ENCODE peak calls at places on chromosomes 7 and 10, in eight cellular contexts. V is GM23338, B is GM23248, Z is AG09309, A is aorta, U is neuronal stem cell, F is cardiac muscle cell, T is spleen. G is an unnamed sample.

GRCh38 chr7:116588225-116588624 is 63.4 kb downstream of the CAV1 start:
- DNase-seq in V (peak; percentile 17), B (peak; percentile 88), Z (peak; percentile 56), A (no peak), U (no peak), F (peak; percentile 77), T (peak; percentile 80), G (peak; percentile 58)

GRCh38 chr7:90843467-90843866 is 247.3 kb downstream of the CDK14 start:
- DNase-seq in V (no peak), B (no peak), Z (no peak), A (no peak), U (no peak), F (no peak), T (no peak), G (no peak)

GRCh38 chr10:29407280-29407858 is 118.5 kb downstream of the LYZL1 start:
- DNase-seq in V (peak; percentile 63), B (no peak), Z (no peak), A (no peak), U (peak; percentile 14), F (no peak), T (no peak), G (no peak)

GRCh38 chr7:22726345-22726848 is 603 bp upstream of the IL6 start:
- DNase-seq in V (peak; percentile 90), B (peak; percentile 91), Z (no peak), A (peak; percentile 54), U (peak; percentile 35), F (peak; percentile 90), T (peak; percentile 84), G (peak; percentile 87)

GRCh38 chr7:36526720-36527548 is 137.3 kb downstream of the ANLN start:
- DNase-seq in V (no peak), B (peak; percentile 75), Z (peak; percentile 16), A (no peak), U (no peak), F (peak; percentile 52), T (no peak), G (peak; percentile 68)

GRCh38 chr10:103599211-103599610 is 105.7 kb downstream of the NEURL1 start:
- DNase-seq in V (no peak), B (peak; percentile 30), Z (no peak), A (peak; percentile 28), U (no peak), F (no peak), T (peak; percentile 64), G (no peak)

GRCh38 chr10:14355750-14356149 is 25.0 kb upstream of the FRMD4A start:
- DNase-seq in V (no peak), B (no peak), Z (no peak), A (no peak), U (no peak), F (no peak), T (no peak), G (no peak)

GRCh38 chr10:81959016-81959415 is 84.0 kb downstream of the NRG3 start:
- DNase-seq in V (no peak), B (no peak), Z (no peak), A (no peak), U (no peak), F (no peak), T (no peak), G (no peak)

GRCh38 chr7:36668750-36669149 is 55.5 kb downstream of the AOAH start:
- DNase-seq in V (no peak), B (no peak), Z (no peak), A (no peak), U (no peak), F (no peak), T (no peak), G (no peak)

GRCh38 chr10:91838199-91838598 is 40.0 kb downstream of the TNKS2 start:
- DNase-seq in V (no peak), B (no peak), Z (no peak), A (no peak), U (no peak), F (no peak), T (no peak), G (no peak)

GRCh38 chr10:119343001-119343601 is 135.7 kb downstream of the GRK5 start:
- DNase-seq in V (no peak), B (no peak), Z (no peak), A (no peak), U (no peak), F (no peak), T (peak; percentile 58), G (no peak)

GRCh38 chr7:145082366-145083240 is 246.8 kb upstream of the TPK1 start:
- DNase-seq in V (peak; percentile 10), B (no peak), Z (no peak), A (no peak), U (no peak), F (no peak), T (no peak), G (no peak)

GRCh38 chr10:23399701-23400144 is 39.2 kb upstream of the OTUD1 start:
- DNase-seq in V (no peak), B (peak; percentile 95), Z (peak; percentile 57), A (no peak), U (no peak), F (peak; percentile 91), T (no peak), G (peak; percentile 38)

GRCh38 chr10:58590152-58590551 is 77.5 kb downstream of the BICC1 start:
- DNase-seq in V (no peak), B (peak; percentile 97), Z (peak; percentile 98), A (peak; percentile 59), U (no peak), F (peak; percentile 97), T (no peak), G (peak; percentile 87)

GRCh38 chr7:129530881-129531391 is 28.6 kb downstream of the SMKR1 start:
- DNase-seq in V (no peak), B (peak; percentile 95), Z (no peak), A (no peak), U (no peak), F (peak; percentile 37), T (peak; percentile 6), G (peak; percentile 26)

GRCh38 chr10:22629843-22630228 is 84.5 kb downstream of the PIP4K2A start:
- DNase-seq in V (no peak), B (no peak), Z (no peak), A (no peak), U (no peak), F (no peak), T (no peak), G (no peak)

GRCh38 chr7:91357929-91358328 is 93.7 kb downstream of the FZD1 start:
- DNase-seq in V (no peak), B (peak; percentile 23), Z (peak; percentile 33), A (no peak), U (no peak), F (no peak), T (no peak), G (peak; percentile 69)

GRCh38 chr7:102404005-102404861 is 8.1 kb downstream of the PRKRIP1 start:
- DNase-seq in V (peak; percentile 87), B (peak; percentile 71), Z (peak; percentile 14), A (no peak), U (peak; percentile 23), F (peak; percentile 64), T (peak; percentile 85), G (peak; percentile 62)

GRCh38 chr7:130008941-130009847 is 42.0 kb downstream of the ZC3HC1 start:
- DNase-seq in V (no peak), B (peak; percentile 70), Z (no peak), A (peak; percentile 57), U (no peak), F (peak; percentile 14), T (peak; percentile 63), G (peak; percentile 19)

GRCh38 chr10:59807629-59808620 is 54.7 kb upstream of the MRLN start:
- DNase-seq in V (no peak), B (no peak), Z (no peak), A (peak; percentile 73), U (no peak), F (no peak), T (no peak), G (no peak)

GRCh38 chr10:46250898-46251856 is 35.6 kb upstream of the ANTXRL start:
- DNase-seq in V (no peak), B (no peak), Z (no peak), A (no peak), U (no peak), F (no peak), T (no peak), G (no peak)

DNA sequence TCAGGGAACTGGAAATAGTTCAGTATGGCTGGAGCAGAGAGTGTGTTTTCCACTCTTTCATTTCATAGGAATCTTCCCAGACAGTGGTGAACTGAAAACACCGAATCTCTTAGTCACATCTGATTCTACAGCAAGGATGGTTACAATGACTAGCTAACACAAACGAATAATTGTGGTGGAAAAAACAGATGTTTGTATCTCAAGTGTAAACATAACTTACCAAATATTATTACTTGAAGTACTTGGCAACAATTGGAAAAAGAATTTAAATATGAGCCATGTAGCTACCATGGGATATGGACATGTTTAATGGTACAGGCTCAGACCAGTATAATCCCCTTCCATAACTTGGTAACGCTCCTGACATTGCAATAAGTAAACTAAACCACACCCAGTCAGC is 21.1 kb upstream of the BPGM start:
- DNase-seq in V (no peak), B (peak; percentile 92), Z (no peak), A (no peak), U (no peak), F (peak; percentile 26), T (no peak), G (peak; percentile 56)
- H3K4me3 ChIP-seq in V (no peak overlapping the region), B (no peak overlapping the region), Z (no peak overlapping the region), A (no peak overlapping the region), U (no peak overlapping the region), F (no peak overlapping the region), T (no peak overlapping the region), G (no peak overlapping the region)

GRCh38 chr7:99126921-99127553 is 16.9 kb downstream of the SMURF1 start:
- DNase-seq in V (peak; percentile 34), B (peak; percentile 92), Z (no peak), A (no peak), U (no peak), F (no peak), T (no peak), G (no peak)
- H3K4me3 ChIP-seq in V (no peak overlapping the region), B (peak overlapping the region; percentile 58), Z (no peak overlapping the region), A (no peak overlapping the region), U (no peak overlapping the region), F (no peak overlapping the region), T (no peak overlapping the region), G (peak overlapping the region; percentile 66)

DNA sequence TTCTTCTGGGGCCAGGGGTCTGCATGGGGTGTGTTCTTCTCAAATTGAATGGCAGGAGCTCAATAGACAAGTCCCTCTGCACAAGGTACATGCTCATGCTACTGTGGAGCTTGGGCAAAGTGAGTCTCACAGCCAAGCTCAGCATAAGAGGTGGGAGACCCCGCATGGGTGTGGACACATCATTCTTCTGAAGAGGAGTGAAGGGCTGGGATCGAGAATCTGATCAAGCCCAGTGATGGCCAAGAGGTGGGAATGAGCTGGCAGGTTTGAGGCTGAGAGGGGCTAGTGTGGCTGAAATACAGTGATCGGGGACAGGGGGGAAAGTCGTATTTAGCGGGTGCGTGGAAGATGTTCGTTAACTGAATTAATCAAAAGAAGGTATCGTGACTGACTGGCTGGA is 32.6 kb downstream of the CDH23 start:
- DNase-seq in V (no peak), B (no peak), Z (no peak), A (no peak), U (no peak), F (no peak), T (peak; percentile 22), G (no peak)
- H3K4me3 ChIP-seq in V (no peak overlapping the region), B (no peak overlapping the region), Z (no peak overlapping the region), A (no peak overlapping the region), U (no peak overlapping the region), F (no peak overlapping the region), T (no peak overlapping the region), G (no peak overlapping the region)

DNA sequence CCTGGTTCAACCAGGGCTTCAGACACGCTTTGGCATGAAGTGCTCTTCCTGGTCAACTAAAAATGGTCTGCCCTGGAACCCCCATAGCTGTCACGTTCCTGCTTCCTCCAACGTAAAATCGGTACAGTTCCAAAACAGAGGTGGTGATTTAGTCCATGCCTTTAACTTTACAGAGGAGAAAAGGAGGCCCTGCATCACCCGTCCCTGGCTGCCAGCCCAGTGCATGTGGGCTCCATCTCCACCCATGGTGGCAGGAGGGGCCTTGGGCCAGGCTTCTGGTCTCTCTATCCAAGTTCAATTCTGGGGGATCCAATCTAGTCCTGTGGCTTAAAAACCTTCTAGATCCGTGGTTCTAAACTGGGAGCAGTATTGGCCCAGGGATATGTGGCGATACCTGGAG is 18.7 kb downstream of the ECHDC3 start:
- DNase-seq in V (no peak), B (peak; percentile 28), Z (no peak), A (no peak), U (no peak), F (no peak), T (no peak), G (no peak)
- H3K4me3 ChIP-seq in V (no peak overlapping the region), B (no peak overlapping the region), Z (no peak overlapping the region), A (no peak overlapping the region), U (no peak overlapping the region), F (no peak overlapping the region), T (no peak overlapping the region), G (no peak overlapping the region)

G was measured in adipocyte.